ENCODE peak calls at places on chromosomes 7 and 10, in seven cellular contexts. F is A549, O is HCT116, I is WTC11, X is H1, U is SK-N-SH, W is K562. Y is an unnamed sample.

GRCh38 chr10:15791816-15792524 is 68.3 kb downstream of the MINDY3 start:
- DNase-seq in F (no peak), O (no peak), I (no peak), X (no peak), U (no peak), W (no peak), Y (no peak)

GRCh38 chr10:72588266-72588665 is 37.6 kb downstream of the MICU1 start:
- DNase-seq in F (no peak), O (no peak), I (no peak), X (no peak), U (no peak), W (no peak), Y (no peak)

GRCh38 chr7:97671571-97671970 is 60.3 kb upstream of the TAC1 start:
- DNase-seq in F (no peak), O (no peak), I (no peak), X (no peak), U (no peak), W (no peak), Y (no peak)

GRCh38 chr10:119750391-119751230 is 24.8 kb downstream of the INPP5F start:
- DNase-seq in F (peak), O (peak), I (peak), X (no peak), U (peak), W (peak), Y (peak)

GRCh38 chr10:53573498-53573897 is 800.9 kb upstream of the MBL2 start:
- DNase-seq in F (no peak), O (no peak), I (no peak), X (no peak), U (no peak), W (no peak), Y (no peak)

GRCh38 chr10:132461683-132462231 is 64.8 kb downstream of the PWWP2B start:
- DNase-seq in F (no peak), O (no peak), I (no peak), X (no peak), U (no peak), W (no peak), Y (no peak)

GRCh38 chr10:51530540-51530939 is 168.9 kb downstream of the CSTF2T start:
- DNase-seq in F (no peak), O (no peak), I (no peak), X (no peak), U (no peak), W (no peak), Y (no peak)

GRCh38 chr10:110356628-110357245 is 52.0 kb upstream of the SMNDC1 start:
- DNase-seq in F (no peak), O (peak), I (no peak), X (no peak), U (no peak), W (peak), Y (no peak)

GRCh38 chr7:3605222-3605621 is 304.2 kb downstream of the SDK1 start:
- DNase-seq in F (no peak), O (no peak), I (no peak), X (no peak), U (no peak), W (no peak), Y (no peak)

GRCh38 chr10:13382759-13383753 is 35.0 kb upstream of the SEPHS1 start:
- DNase-seq in F (no peak), O (no peak), I (peak), X (no peak), U (no peak), W (no peak), Y (no peak)

GRCh38 chr10:33032354-33033254 is 74.6 kb upstream of the ITGB1 start:
- DNase-seq in F (peak), O (peak), I (no peak), X (no peak), U (no peak), W (no peak), Y (no peak)

GRCh38 chr7:26583094-26583493 is 281.3 kb downstream of the SKAP2 start:
- DNase-seq in F (no peak), O (no peak), I (no peak), X (no peak), U (no peak), W (no peak), Y (no peak)

GRCh38 chr10:121841862-121842261 is 86.0 kb downstream of the ATE1 start:
- DNase-seq in F (no peak), O (no peak), I (no peak), X (no peak), U (no peak), W (no peak), Y (no peak)

GRCh38 chr10:130351466-130352290 is 215.5 kb downstream of the GLRX3 start:
- DNase-seq in F (no peak), O (no peak), I (no peak), X (no peak), U (no peak), W (no peak), Y (no peak)

GRCh38 chr10:29588640-29589421 is 45.9 kb downstream of the SVIL start:
- DNase-seq in F (no peak), O (no peak), I (no peak), X (no peak), U (no peak), W (no peak), Y (no peak)

GRCh38 chr10:50501478-50501877 is 122.3 kb downstream of the SGMS1 start:
- DNase-seq in F (no peak), O (no peak), I (no peak), X (no peak), U (no peak), W (peak), Y (no peak)

GRCh38 chr7:157234271-157234670 is 95.5 kb downstream of the UBE3C start:
- DNase-seq in F (no peak), O (no peak), I (no peak), X (no peak), U (peak), W (no peak), Y (no peak)

GRCh38 chr10:114881462-114881861 is 56.5 kb upstream of the TRUB1 start:
- DNase-seq in F (no peak), O (no peak), I (no peak), X (no peak), U (no peak), W (no peak), Y (no peak)

GRCh38 chr7:105610165-105610930 is 29.1 kb upstream of the EFCAB10 start:
- DNase-seq in F (no peak), O (no peak), I (no peak), X (no peak), U (no peak), W (no peak), Y (no peak)

GRCh38 chr7:105613611-105614330 is 32.5 kb upstream of the EFCAB10 start:
- DNase-seq in F (no peak), O (no peak), I (no peak), X (no peak), U (no peak), W (no peak), Y (no peak)

GRCh38 chr7:105614341-105614840 is 33.1 kb upstream of the EFCAB10 start:
- DNase-seq in F (no peak), O (no peak), I (no peak), X (no peak), U (no peak), W (no peak), Y (no peak)

GRCh38 chr7:105612806-105613205 is 31.5 kb upstream of the EFCAB10 start:
- DNase-seq in F (no peak), O (no peak), I (no peak), X (no peak), U (no peak), W (no peak), Y (no peak)

DNA sequence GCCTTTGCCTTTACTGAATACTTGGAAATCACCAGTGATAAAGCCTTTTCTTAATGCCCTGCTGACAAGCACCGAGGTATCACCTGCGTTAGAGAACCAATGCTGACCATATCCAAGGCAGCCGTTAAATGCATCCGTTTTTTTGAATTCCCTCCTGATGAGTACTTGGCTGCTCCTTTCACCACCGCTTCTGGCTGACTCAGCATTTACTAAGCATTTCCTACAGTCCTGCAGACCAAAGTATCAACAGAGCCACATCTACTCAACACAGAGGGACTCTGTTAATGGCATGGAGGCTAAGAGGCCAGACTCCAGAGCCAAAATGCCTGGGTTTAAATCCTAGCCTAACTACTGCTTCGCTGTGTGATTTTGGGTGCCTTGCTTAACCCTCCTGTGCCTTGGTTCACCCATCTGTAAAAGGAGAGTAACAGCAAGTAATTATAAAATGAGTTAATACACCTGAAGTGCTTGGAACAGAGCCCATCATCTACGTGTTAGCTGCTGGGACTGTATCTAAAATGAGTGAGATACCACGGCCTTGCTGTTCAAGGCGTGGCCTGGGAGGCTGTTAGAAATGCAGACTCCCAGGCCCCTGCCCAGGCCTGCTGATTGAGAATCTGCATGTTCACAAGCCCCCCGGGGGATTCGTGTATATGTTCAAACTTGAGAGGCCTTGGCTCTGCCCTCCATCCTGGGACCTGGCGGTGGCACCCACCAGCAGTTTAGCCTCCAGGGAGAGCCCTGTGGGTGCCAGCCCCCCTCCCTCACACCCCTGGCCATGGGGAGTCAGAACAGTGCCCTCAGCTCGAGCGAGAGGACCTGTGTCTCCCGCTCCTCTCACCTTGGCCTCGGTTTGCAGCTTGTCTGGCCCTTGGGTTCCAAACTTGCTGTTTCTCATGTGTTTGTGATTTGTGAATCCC is 30.8 kb upstream of the EFCAB10 start:
- DNase-seq in F (no peak), O (no peak), I (no peak), X (no peak), U (no peak), W (peak), Y (no peak)
- TF ChIP-seq MAX in F (no peak), O (no peak), I (no peak), X (no peak), U (no peak), W (no peak), Y (no peak)

GRCh38 chr7:131630427-131630826 is 74.0 kb upstream of the PODXL start:
- DNase-seq in F (no peak), O (no peak), I (no peak), X (no peak), U (no peak), W (no peak), Y (no peak)

GRCh38 chr7:131637846-131638245 is 81.4 kb upstream of the PODXL start:
- DNase-seq in F (no peak), O (no peak), I (no peak), X (no peak), U (no peak), W (no peak), Y (no peak)

GRCh38 chr7:131636092-131636491 is 79.7 kb upstream of the PODXL start:
- DNase-seq in F (no peak), O (no peak), I (no peak), X (no peak), U (no peak), W (no peak), Y (no peak)

GRCh38 chr7:131629203-131629871 is 72.9 kb upstream of the PODXL start:
- DNase-seq in F (peak), O (no peak), I (no peak), X (no peak), U (no peak), W (no peak), Y (no peak)

GRCh38 chr7:131633342-131633843 is 77.0 kb upstream of the PODXL start:
- DNase-seq in F (peak), O (no peak), I (no peak), X (no peak), U (no peak), W (no peak), Y (no peak)
- TF ChIP-seq MAX in F (peak), O (no peak), I (no peak), X (no peak), U (peak), W (no peak), Y (no peak)

GRCh38 chr10:99080275-99080816 is 155.3 kb downstream of the HPSE2 start:
- DNase-seq in F (no peak), O (no peak), I (no peak), X (no peak), U (no peak), W (no peak), Y (no peak)
- TF ChIP-seq MAX in F (no peak), O (no peak), I (no peak), X (no peak), U (no peak), W (no peak), Y (no peak)

GRCh38 chr10:71431945-71432905 is 35.5 kb downstream of the CDH23 start:
- DNase-seq in F (peak), O (no peak), I (peak), X (no peak), U (peak), W (no peak), Y (no peak)

GRCh38 chr10:71429929-71430328 is 33.2 kb downstream of the CDH23 start:
- DNase-seq in F (peak), O (no peak), I (peak), X (no peak), U (peak), W (peak), Y (no peak)

GRCh38 chr10:71427246-71427645 is 30.5 kb downstream of the CDH23 start:
- DNase-seq in F (no peak), O (no peak), I (no peak), X (no peak), U (no peak), W (no peak), Y (no peak)

GRCh38 chr10:71431216-71431944 is 34.7 kb downstream of the CDH23 start:
- DNase-seq in F (no peak), O (no peak), I (no peak), X (no peak), U (peak), W (no peak), Y (no peak)

GRCh38 chr10:71429304-71429703 is 32.6 kb downstream of the CDH23 start:
- DNase-seq in F (no peak), O (no peak), I (no peak), X (no peak), U (no peak), W (no peak), Y (no peak)
- TF ChIP-seq MAX in F (no peak), O (no peak), I (no peak), X (no peak), U (no peak), W (no peak), Y (no peak)

GRCh38 chr7:104206841-104207240 is 972 bp downstream of the ORC5 start:
- DNase-seq in F (no peak), O (no peak), I (no peak), X (no peak), U (peak), W (peak), Y (peak)
- TF ChIP-seq MAX in F (no peak), O (no peak), I (no peak), X (no peak), U (no peak), W (no peak), Y (no peak)